ENCODE peak calls at places on chromosomes 3 and 15, in ten cellular contexts. I is stomach, B is cardiac fibroblast, Z is A549, W is heart left ventricle, P is BE2C, T is endothelial cell of umbilical vein, N is colonic mucosa, V is AG10803, F is bronchial epithelial cell. Q is an unnamed sample.

GRCh38 chr15:100083572-100083971 is 258.2 kb downstream of the ADAMTS17 start:
- DNase-seq in Z (no peak), T (no peak), N (no peak), W (no peak), V (no peak), P (no peak), F (no peak), I (no peak), B (no peak), Q (no peak)

GRCh38 chr3:36166477-36166876 is 213.8 kb upstream of the STAC start:
- DNase-seq in V (peak), B (no peak), F (peak), P (no peak), N (no peak), I (no peak), T (peak), W (no peak), Z (peak), Q (no peak)

GRCh38 chr3:121995190-121996137 is 26.6 kb downstream of the ILDR1 start:
- DNase-seq in P (peak), V (peak), N (peak), F (peak), W (peak), B (peak), Z (peak), T (peak), I (peak), Q (no peak)

GRCh38 chr15:69080203-69080957 is 65.9 kb downstream of the NOX5 start:
- DNase-seq in N (peak), V (no peak), I (no peak), P (peak), Z (no peak), T (peak), F (no peak), W (no peak), B (peak), Q (peak)

GRCh38 chr3:149593416-149594160 is 64.2 kb downstream of the WWTR1 start:
- DNase-seq in P (no peak), T (no peak), Z (no peak), F (no peak), W (no peak), I (no peak), B (no peak), V (no peak), N (no peak), Q (no peak)

GRCh38 chr3:86937306-86937791 is 53.6 kb downstream of the VGLL3 start:
- DNase-seq in F (peak), P (no peak), W (peak), N (no peak), Z (no peak), I (no peak), T (no peak), V (peak), B (peak), Q (no peak)

GRCh38 chr3:14918356-14918860 is 29.0 kb upstream of the NR2C2 start:
- DNase-seq in F (no peak), I (no peak), T (no peak), Z (no peak), N (no peak), V (no peak), W (no peak), P (no peak), B (no peak), Q (no peak)

GRCh38 chr15:36177590-36178281 is 401.7 kb upstream of the CDIN1 start:
- DNase-seq in W (no peak), B (peak), T (no peak), I (no peak), N (no peak), P (no peak), Z (no peak), V (peak), F (peak), Q (peak)

GRCh38 chr15:86772369-86773059 is 692.8 kb downstream of the AGBL1 start:
- DNase-seq in N (peak), W (no peak), Z (no peak), F (no peak), V (no peak), P (no peak), T (no peak), I (no peak), B (no peak), Q (no peak)

GRCh38 chr3:45145223-45145622 is 955 bp downstream of the CDCP1 start:
- DNase-seq in T (no peak), N (no peak), I (no peak), Z (no peak), V (no peak), F (peak), W (no peak), B (no peak), P (no peak), Q (peak)

GRCh38 chr3:179347108-179347382 is 464 bp upstream of the MFN1 start:
- DNase-seq in V (no peak), B (no peak), T (peak), P (no peak), Z (no peak), N (no peak), F (no peak), I (no peak), W (no peak), Q (no peak)

GRCh38 chr15:38671675-38672141 is 107.1 kb upstream of the RASGRP1 start:
- DNase-seq in I (no peak), Z (no peak), F (peak), T (no peak), V (peak), N (no peak), W (no peak), P (no peak), B (no peak), Q (no peak)

GRCh38 chr3:117887896-117888295 is 1146.8 kb downstream of the IGSF11 start:
- DNase-seq in N (no peak), T (no peak), P (no peak), I (no peak), B (no peak), Z (no peak), W (no peak), V (no peak), F (no peak), Q (no peak)

GRCh38 chr3:101680466-101680865 is 3.5 kb upstream of the ZBTB11 start:
- DNase-seq in I (no peak), N (no peak), P (no peak), W (no peak), Z (no peak), F (no peak), V (no peak), T (no peak), B (no peak), Q (no peak)

GRCh38 chr3:101676219-101676764 is 640 bp downstream of the ZBTB11 start:
- DNase-seq in P (peak), T (peak), I (peak), V (peak), N (peak), Z (peak), W (peak), F (peak), B (peak), Q (peak)

GRCh38 chr3:101675709-101676218 is 1.2 kb downstream of the ZBTB11 start:
- DNase-seq in Z (no peak), B (no peak), N (peak), P (peak), T (no peak), F (no peak), V (no peak), I (no peak), W (peak), Q (no peak)

GRCh38 chr3:101676765-101677435 is at the start of gene ZBTB11:
- DNase-seq in V (peak), W (peak), I (peak), N (peak), B (peak), P (peak), F (peak), T (peak), Z (peak), Q (peak)

DNA sequence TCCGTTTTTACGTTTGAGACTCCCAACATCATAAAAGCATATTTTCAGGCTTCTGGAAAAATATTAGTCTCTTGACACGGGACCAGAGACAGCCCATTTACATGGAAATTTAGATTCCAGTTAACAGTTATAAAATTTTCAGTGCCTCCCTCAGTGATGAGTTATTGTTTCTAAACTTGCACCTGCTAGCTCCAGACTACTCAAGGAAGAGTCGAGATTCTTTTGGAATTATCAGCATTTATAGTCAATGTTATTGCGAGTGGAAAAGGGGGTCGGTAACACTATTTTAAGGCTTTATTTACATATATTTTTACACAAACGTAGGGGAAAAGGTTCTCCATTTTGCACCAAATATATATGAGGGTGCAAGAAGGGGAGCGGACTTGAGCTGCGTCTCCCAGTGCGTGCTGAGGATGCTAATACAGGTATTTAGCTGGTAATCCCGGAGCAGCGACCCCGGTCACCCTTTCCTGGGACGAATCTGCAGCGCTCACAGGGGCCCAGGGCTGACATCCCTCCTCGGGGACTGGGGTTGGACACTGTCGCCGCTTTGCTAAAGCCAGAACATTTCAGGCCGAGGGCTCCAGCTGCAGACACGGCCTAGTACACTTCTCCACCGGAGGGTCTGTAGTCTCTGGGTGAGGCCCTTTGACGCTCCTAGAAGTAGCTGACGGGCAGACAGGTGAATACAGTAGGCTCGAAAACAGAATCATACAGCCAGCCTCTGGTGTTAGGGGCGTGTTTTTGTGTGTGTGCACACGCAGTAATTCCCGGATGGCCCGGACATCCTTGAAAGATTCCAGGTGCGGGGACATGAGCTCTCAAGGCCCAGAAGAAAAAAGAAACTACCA is 729 bp upstream of the ZBTB11 start:
- DNase-seq in T (no peak), Z (no peak), F (no peak), V (no peak), P (peak), I (no peak), W (no peak), N (no peak), B (no peak), Q (no peak)
- TF ChIP-seq CTCF in T (no peak), Z (no peak), F (no peak), V (no peak), P (no peak), I (no peak), W (no peak), N (no peak), B (no peak), Q (no peak)

DNA sequence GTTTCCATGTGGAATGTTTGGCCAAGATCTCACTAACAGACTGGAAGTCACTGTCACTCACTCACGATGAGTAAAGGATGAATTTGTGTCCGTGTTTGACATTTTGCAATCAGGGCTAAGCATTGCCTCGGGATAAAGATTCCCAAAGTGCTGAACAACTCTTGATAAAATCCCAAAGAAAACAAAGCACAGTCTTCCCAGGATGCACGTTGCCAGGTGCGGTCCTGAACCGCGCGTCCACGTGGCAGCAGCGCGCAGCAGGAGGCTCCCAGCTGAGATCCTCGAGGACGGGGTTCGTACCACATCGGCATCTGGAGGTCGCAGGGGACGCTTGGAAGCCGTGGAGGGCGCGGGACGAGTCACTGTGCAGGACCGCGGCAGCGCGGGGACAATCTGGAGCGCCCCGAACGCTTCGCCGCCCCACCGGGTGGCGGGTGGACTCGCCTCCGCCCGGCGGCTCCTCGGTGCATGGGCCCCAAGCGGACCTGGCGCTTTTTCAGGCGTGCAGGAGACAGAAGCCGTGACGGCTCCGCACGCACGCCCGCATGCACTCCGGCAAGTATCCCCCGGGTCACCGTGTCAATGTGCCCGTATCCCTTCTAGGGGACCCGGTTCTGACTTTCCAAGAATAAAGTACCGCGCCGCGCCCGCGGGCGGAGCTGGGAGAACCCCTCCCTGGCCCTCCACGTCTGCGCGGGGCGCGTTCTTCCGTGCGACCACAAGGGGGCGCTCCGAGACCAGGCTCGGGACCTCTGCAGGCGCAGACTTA is 17.7 kb downstream of the CPN2 start:
- DNase-seq in F (peak), V (peak), Z (peak), T (peak), W (peak), N (peak), P (peak), I (peak), B (peak), Q (peak)
- H3K4me3 ChIP-seq in F (peak), V (peak), Z (peak), T (peak), W (peak), N (peak), P (peak), I (peak), B (peak), Q (peak)

GRCh38 chr15:58438956-58439355 is 7.2 kb downstream of the LIPC start:
- DNase-seq in W (peak), Z (peak), P (peak), B (peak), N (peak), F (peak), I (no peak), V (peak), T (peak), Q (peak)
- TF ChIP-seq CTCF in W (no peak), Z (peak), P (peak), B (peak), N (no peak), F (peak), I (no peak), V (peak), T (peak), Q (peak)

DNA sequence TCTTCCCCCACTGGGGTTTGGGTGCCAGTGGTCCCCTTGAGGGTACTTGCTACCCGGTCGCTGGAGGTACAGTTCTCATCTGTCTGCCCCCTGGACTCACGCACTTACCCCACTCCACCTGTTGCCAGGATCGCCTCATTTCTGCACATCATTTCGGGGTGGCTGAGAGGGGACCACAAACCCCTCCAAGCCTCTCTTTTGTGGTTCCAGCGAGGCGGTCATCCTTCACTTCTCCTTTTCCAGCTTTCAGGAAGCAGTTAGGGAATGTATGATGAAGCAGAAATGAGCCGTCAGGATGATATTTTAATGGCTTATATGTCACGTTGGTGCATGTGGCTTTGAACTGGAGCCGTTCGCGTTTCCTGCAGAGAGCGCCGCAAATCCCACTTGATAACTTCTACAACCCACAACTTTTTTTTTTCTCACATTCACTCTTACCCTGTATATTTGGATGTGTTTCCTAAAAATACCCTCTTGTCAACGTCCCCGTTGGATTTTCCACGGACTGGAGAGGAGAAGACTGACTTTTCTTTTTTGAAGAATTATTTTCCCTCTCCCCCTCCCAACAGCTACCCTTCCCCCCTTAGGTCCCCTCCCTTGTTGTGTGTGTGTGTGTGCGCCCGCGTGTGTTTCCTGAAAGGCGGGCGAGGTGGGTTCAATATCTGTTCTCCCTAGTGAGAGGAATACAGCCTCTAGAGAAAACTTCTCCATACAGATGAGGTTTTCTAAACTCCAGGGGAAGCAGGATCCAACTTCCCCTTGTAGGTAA is at the start of gene ZIC4:
- DNase-seq in V (no peak), W (no peak), T (no peak), B (no peak), I (no peak), F (no peak), N (no peak), P (no peak), Z (no peak), Q (no peak)
- H3K4me3 ChIP-seq in V (no peak), W (no peak), T (no peak), B (no peak), I (no peak), F (no peak), N (no peak), P (no peak), Z (no peak), Q (no peak)

GRCh38 chr3:109025896-109026295 is 72.2 kb upstream of the GUCA1C start:
- DNase-seq in I (no peak), F (no peak), P (no peak), Z (no peak), W (no peak), B (no peak), N (no peak), T (no peak), V (no peak), Q (no peak)

GRCh38 chr3:109028753-109029152 is 75.1 kb upstream of the GUCA1C start:
- DNase-seq in F (no peak), T (no peak), V (no peak), B (no peak), I (no peak), W (no peak), P (no peak), N (no peak), Z (no peak), Q (no peak)

GRCh38 chr3:109018828-109019227 is 65.1 kb upstream of the GUCA1C start:
- DNase-seq in I (no peak), W (no peak), V (no peak), F (no peak), B (no peak), Z (no peak), T (no peak), P (peak), N (no peak), Q (peak)

DNA sequence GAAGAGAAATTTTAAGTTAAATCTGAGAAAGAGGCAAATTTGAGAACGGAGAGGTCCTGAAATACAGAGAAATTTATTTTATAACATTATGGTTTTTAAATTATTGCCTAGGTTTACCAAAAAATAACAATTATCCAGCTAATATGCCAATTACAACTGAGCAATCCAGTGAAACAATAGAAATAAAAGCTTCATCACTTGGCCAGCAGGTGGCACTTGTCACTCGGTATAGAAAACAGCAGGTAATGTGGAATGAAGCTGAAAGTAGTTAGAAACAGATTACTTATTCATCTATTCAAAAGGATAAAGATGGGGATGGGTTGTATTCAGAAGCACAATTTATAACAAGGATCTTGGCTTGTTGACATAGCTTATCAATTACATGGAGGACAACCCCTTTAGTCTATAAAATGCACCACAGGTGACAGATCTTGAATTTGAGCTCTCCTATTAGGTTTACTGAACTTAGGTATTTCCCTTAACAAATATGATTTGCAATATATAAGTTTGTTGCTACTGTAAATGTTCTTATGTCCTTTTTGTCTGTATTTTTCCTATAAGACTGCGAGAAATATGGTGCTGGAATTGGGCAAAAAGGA is 70.1 kb upstream of the GUCA1C start:
- DNase-seq in F (peak), N (peak), P (peak), T (peak), B (peak), W (peak), Z (peak), I (peak), V (peak), Q (peak)
- TF ChIP-seq CTCF in F (peak), N (peak), P (peak), T (peak), B (peak), W (peak), Z (peak), I (no peak), V (peak), Q (peak)

DNA sequence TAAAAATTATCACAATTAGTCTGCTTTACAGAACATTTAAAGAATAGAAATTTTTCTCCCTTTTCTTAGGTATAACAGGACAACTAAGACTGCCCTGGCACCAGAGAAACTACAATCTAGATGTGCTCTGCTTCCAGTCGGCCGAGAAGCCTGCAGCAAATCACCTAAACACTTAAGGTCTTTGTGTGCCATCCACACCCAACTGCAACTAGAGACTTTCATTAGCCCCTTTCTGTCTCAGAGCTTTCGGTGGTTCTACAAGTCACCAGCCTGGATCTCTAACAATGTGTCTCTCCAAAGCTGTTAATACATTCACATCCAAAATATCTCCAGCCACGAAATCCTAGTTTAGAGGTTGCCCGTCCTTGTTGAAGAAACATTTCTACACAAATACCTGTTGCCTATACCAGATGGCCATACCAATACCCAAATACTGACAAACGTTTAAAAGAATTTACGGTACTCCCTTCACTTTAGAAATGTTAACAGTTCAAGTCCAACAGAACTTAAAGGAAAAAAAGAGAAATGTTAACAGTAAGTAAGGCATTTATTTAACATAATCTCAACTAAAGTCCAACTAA is 6.7 kb downstream of the PRC1 start:
- DNase-seq in Z (no peak), P (no peak), V (no peak), T (no peak), I (no peak), F (no peak), B (no peak), N (no peak), W (no peak), Q (no peak)
- H3K4me3 ChIP-seq in Z (no peak), P (no peak), V (no peak), T (no peak), I (no peak), F (no peak), B (no peak), N (no peak), W (no peak), Q (peak)